ENCODE peak calls at places on chromosomes 11 and 22, in nine cellular contexts. S is colonic mucosa, T is esophagus squamous epithelium, E is neuronal stem cell, M is left lung, F is H1, I is transverse colon, X is psoas muscle, R is stomach. Y is an unnamed sample. For H3K4me1, the result is how much of the 10 kb centered on the place peaks cover.

GRCh38 chr11:2913029-2913431 is 16.2 kb downstream of the PHLDA2 start:
- DNase-seq in S (no peak), T (no peak), E (no peak), M (no peak), F (no peak), I (no peak), X (no peak), R (no peak), Y (no peak)

GRCh38 chr22:29977107-29977506 is 94.1 kb downstream of the MTMR3 start:
- DNase-seq in S (no peak), T (no peak), E (no peak), M (no peak), F (no peak), I (no peak), X (no peak), R (no peak), Y (no peak)

GRCh38 chr11:111438846-111439520 is 59.9 kb upstream of the POU2AF1 start:
- DNase-seq in S (no peak), T (no peak), E (no peak), M (no peak), F (no peak), I (peak), X (no peak), R (no peak), Y (peak)

GRCh38 chr22:26033071-26033470 is 136.2 kb upstream of the SEZ6L start:
- DNase-seq in S (no peak), T (no peak), E (no peak), M (no peak), F (no peak), I (no peak), X (no peak), R (no peak), Y (no peak)

GRCh38 chr22:25023879-25024278 is 71.4 kb downstream of the KIAA1671 start:
- DNase-seq in S (no peak), T (no peak), E (no peak), M (no peak), F (no peak), I (no peak), X (no peak), R (no peak), Y (no peak)

GRCh38 chr11:298406-299065 is 790 bp downstream of the IFITM5 start:
- DNase-seq in S (no peak), T (no peak), E (no peak), M (peak), F (no peak), I (peak), X (peak), R (no peak), Y (peak)

GRCh38 chr11:23206736-23207336 is 346.6 kb upstream of the CCDC179 start:
- DNase-seq in S (no peak), T (no peak), E (no peak), M (no peak), F (no peak), I (no peak), X (no peak), R (no peak), Y (no peak)

GRCh38 chr11:124867700-124868099 is 2.5 kb downstream of the ROBO3 start:
- DNase-seq in S (no peak), T (no peak), E (no peak), M (no peak), F (no peak), I (no peak), X (no peak), R (no peak), Y (no peak)

GRCh38 chr11:9847636-9848035 is 183.8 kb downstream of the SWAP70 start:
- DNase-seq in S (no peak), T (no peak), E (no peak), M (no peak), F (no peak), I (no peak), X (no peak), R (no peak), Y (no peak)

GRCh38 chr11:33701831-33702230 is 1.2 kb upstream of the C11orf91 start:
- DNase-seq in S (no peak), T (no peak), E (no peak), M (no peak), F (no peak), I (no peak), X (no peak), R (peak), Y (no peak)

GRCh38 chr11:93988912-93989311 is 32.2 kb upstream of the HEPHL1 start:
- DNase-seq in S (no peak), T (no peak), E (no peak), M (no peak), F (no peak), I (no peak), X (no peak), R (no peak), Y (no peak)

GRCh38 chr11:121467965-121468364 is 15.2 kb upstream of the SORL1-AS1 start:
- DNase-seq in S (no peak), T (no peak), E (no peak), M (no peak), F (no peak), I (no peak), X (no peak), R (no peak), Y (peak)

GRCh38 chr11:31236052-31236652 is 133.4 kb downstream of the DCDC1 start:
- DNase-seq in S (no peak), T (no peak), E (no peak), M (no peak), F (no peak), I (no peak), X (no peak), R (no peak), Y (no peak)

GRCh38 chr11:111729441-111729840 is 36.7 kb downstream of the PPP2R1B start:
- DNase-seq in S (no peak), T (no peak), E (no peak), M (no peak), F (no peak), I (no peak), X (no peak), R (no peak), Y (no peak)

GRCh38 chr22:33785283-33785991 is 134.8 kb downstream of the LARGE1 start:
- DNase-seq in S (no peak), T (no peak), E (no peak), M (no peak), F (no peak), I (no peak), X (no peak), R (no peak), Y (no peak)

GRCh38 chr11:6799402-6799801 is at the start of gene OR6A2:
- DNase-seq in S (no peak), T (no peak), E (no peak), M (no peak), F (no peak), I (no peak), X (no peak), R (no peak), Y (no peak)

GRCh38 chr11:29343465-29344333 is 673.1 kb downstream of the KCNA4 start:
- DNase-seq in S (peak), T (peak), E (peak), M (peak), F (peak), I (peak), X (peak), R (peak), Y (peak)

GRCh38 chr11:61632096-61632495 is 48.1 kb upstream of the DAGLA start:
- DNase-seq in S (no peak), T (no peak), E (no peak), M (no peak), F (no peak), I (no peak), X (no peak), R (no peak), Y (no peak)

GRCh38 chr11:134050541-134051383 is 18.1 kb upstream of the JAM3 start:
- DNase-seq in S (peak), T (no peak), E (peak), M (peak), F (peak), I (peak), X (peak), R (peak), Y (peak)

GRCh38 chr11:72223615-72224586 is 666 bp upstream of the INPPL1 start:
- DNase-seq in S (peak), T (no peak), E (no peak), M (peak), F (peak), I (peak), X (peak), R (peak), Y (peak)

GRCh38 chr11:77065878-77066228 is 918 bp upstream of the CAPN5 start:
- DNase-seq in S (peak), T (no peak), E (peak), M (no peak), F (no peak), I (peak), X (peak), R (no peak), Y (peak)

GRCh38 chr11:43879789-43880639 is 617 bp upstream of the ALKBH3 start:
- DNase-seq in S (peak), T (no peak), E (no peak), M (no peak), F (no peak), I (peak), X (no peak), R (no peak), Y (no peak)

GRCh38 chr11:117820516-117820915 is 4.0 kb downstream of the FXYD2 start:
- DNase-seq in S (no peak), T (no peak), E (no peak), M (peak), F (no peak), I (no peak), X (peak), R (no peak), Y (no peak)

GRCh38 chr11:134120921-134121526 is 52.2 kb downstream of the JAM3 start:
- DNase-seq in S (no peak), T (no peak), E (no peak), M (no peak), F (no peak), I (no peak), X (no peak), R (no peak), Y (no peak)

GRCh38 chr11:37109205-37109585 is 511.2 kb upstream of the RAG2 start:
- DNase-seq in S (no peak), T (no peak), E (no peak), M (no peak), F (no peak), I (no peak), X (no peak), R (no peak), Y (no peak)
- H3K27ac ChIP-seq in S (no peak), T (no peak), E (no peak), M (no peak), F (no peak), I (no peak), X (no peak), R (no peak), Y (no peak)

DNA sequence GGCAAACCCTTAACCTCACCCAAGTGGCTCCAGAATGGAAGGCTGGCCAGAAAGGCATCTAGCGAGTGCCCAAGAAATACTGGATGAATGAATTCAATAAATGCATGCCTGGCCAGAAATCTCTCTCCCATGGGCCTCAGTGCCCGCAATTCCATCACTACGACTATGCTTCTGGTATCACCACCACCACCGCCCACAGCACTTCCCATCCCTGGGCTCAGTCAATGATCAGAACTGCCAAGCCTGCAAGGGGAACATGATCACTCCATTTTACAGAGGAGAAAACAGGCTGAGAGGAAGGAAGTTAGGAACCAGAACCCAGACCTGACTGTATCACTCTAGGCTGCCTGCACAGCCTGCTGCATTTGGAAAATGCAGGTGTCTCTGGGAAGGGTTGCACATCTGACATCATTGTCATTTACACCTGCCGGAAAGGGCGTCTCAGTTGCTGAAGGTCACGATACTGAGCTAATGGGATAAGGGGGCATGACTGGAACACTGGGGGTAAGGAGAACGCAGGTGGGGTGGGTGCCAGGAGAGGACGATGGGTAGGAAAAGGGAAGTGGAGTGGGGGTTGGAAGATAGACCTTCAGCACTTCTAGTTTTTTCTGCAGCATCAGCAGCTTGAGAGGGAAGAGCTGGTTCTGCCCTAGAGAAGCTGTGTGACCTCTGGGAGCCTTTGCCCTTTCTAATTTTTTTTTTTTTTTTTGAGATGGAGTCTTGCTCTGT is 3.2 kb downstream of the GPR152 start:
- DNase-seq in S (no peak), T (no peak), E (no peak), M (no peak), F (no peak), I (no peak), X (no peak), R (no peak), Y (no peak)
- H3K4me1 ChIP-seq in S (under half), T (under half), E (under half), M (under half), F (under half), I (under half), X (under half), R (under half), Y (under half)

DNA sequence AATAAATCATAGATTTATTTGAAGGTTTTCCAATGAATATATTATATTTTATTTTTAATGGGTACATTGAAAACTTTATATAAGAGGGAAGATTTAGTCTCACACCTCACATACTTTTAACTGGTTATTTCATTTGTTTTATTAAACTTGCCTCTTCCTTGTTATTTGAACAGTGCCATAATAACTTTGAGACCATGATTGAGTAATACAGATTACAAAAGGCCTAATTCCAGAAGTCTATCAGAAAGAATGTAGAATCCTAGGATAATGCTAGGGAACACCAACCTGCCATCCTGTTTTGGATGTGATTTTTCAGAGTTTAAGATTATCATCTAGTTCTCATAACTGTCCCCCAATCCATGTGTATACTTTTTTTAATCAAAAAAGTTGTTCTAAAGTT is 102.7 kb upstream of the BIRC3 start:
- DNase-seq in S (no peak), T (no peak), E (no peak), M (no peak), F (no peak), I (no peak), X (no peak), R (no peak), Y (no peak)
- H3K27ac ChIP-seq in S (no peak), T (no peak), E (no peak), M (no peak), F (no peak), I (no peak), X (no peak), R (no peak), Y (no peak)

DNA sequence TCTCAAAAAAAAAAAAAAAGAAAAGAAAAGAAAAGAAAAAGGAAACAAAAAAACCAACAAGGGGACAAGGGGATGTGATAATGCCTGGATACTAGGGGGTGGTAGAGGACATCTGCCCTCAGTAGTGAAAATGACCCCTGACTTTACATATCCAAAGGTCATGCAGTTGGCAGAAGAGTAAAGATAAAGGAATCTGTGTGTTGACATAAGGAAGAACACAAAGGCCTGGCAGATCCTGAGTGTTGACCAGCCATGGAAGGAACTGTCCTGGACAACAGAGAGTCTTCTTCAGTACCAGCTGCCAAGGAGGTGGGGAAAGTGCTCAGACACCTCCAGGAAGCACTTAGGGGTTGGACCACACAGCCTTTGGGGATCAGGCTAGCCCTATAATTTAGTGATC is 12.6 kb downstream of the SLC43A1 start:
- DNase-seq in S (no peak), T (no peak), E (no peak), M (no peak), F (no peak), I (no peak), X (no peak), R (no peak), Y (no peak)
- H3K4me1 ChIP-seq in S (under half), T (under half), E (under half), M (under half), F (under half), I (under half), X (under half), R (half or more), Y (under half)

GRCh38 chr22:42938449-42938848 is 76.5 kb downstream of the PACSIN2 start:
- DNase-seq in S (no peak), T (no peak), E (no peak), M (no peak), F (no peak), I (no peak), X (no peak), R (no peak), Y (no peak)

GRCh38 chr22:42939941-42940653 is 74.9 kb downstream of the PACSIN2 start:
- DNase-seq in S (peak), T (no peak), E (no peak), M (no peak), F (no peak), I (peak), X (no peak), R (peak), Y (peak)

GRCh38 chr22:42938976-42939375 is 76.0 kb downstream of the PACSIN2 start:
- DNase-seq in S (no peak), T (no peak), E (no peak), M (no peak), F (no peak), I (no peak), X (no peak), R (no peak), Y (no peak)

GRCh38 chr22:42937164-42937854 is 77.6 kb downstream of the PACSIN2 start:
- DNase-seq in S (peak), T (no peak), E (no peak), M (peak), F (no peak), I (peak), X (no peak), R (peak), Y (peak)

GRCh38 chr22:42939451-42939881 is 75.5 kb downstream of the PACSIN2 start:
- DNase-seq in S (peak), T (no peak), E (no peak), M (no peak), F (no peak), I (peak), X (no peak), R (no peak), Y (peak)
- H3K27ac ChIP-seq in S (peak), T (peak), E (no peak), M (peak), F (no peak), I (peak), X (peak), R (peak), Y (peak)

DNA sequence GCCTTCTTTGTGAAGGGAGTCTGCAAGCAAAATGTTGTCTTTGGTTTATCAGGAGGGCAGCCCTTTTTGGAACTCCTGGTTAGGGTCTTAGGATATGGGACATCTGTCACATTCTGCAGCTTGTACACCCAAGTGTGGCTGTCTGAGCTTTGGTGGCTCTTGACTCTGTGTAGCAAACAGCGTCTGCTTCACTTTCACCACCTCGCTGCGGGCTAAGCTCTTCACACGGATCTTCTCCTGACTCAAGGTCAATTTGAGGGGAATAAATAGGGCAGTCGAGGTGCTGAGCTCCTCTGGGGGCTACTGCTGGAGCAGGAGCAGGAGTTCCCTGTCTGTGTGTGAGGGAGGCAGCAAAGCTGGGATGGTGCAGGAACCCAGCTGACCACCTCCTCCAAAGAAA is 10.6 kb downstream of the MICAL2 start:
- DNase-seq in S (no peak), T (no peak), E (no peak), M (no peak), F (no peak), I (no peak), X (no peak), R (no peak), Y (no peak)
- H3K4me1 ChIP-seq in S (under half), T (under half), E (under half), M (under half), F (under half), I (under half), X (under half), R (half or more), Y (half or more)

DNA sequence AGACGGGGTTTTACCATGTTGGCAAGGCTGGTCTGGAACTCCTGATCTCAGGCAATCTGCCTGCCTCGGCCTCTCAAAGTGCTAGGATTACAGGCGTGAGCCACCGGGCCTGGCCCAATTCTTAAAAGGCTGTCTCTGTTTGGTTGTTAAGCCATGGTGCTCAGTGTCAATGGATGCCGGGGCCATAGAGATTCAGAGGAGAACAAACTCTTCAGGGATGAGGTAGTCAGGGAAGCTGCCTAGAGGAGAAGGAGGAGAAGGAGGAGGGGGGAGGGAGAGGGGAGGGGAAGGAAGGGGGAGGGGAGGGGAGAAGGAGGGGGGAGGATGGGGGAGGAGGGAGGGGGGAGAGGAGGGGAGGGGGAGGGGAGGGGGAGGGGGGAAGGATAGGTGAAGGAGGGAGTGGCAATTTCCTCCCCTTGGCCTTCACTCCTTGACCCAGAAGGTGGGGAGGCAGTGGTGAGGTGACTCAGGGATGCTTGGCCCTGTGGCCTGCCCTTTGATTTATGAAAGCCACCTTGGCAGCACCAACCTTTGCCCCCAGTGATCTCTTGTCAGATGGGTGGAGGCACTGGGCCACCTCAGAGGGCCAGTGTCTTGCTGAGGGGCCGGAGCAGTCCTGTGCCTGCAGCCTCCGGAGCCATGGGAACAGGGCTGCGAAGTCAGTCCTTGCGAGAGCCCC is at the start of gene C11orf86:
- DNase-seq in S (peak), T (no peak), E (no peak), M (no peak), F (peak), I (peak), X (no peak), R (no peak), Y (peak)
- H3K27ac ChIP-seq in S (peak), T (no peak), E (no peak), M (no peak), F (no peak), I (no peak), X (no peak), R (no peak), Y (no peak)

GRCh38 chr11:123479048-123479837 is 49.2 kb downstream of the GRAMD1B start:
- DNase-seq in S (no peak), T (no peak), E (no peak), M (no peak), F (no peak), I (no peak), X (no peak), R (no peak), Y (no peak)
- H3K4me1 ChIP-seq in S (under half), T (under half), E (under half), M (under half), F (under half), I (under half), X (under half), R (under half), Y (under half)

DNA sequence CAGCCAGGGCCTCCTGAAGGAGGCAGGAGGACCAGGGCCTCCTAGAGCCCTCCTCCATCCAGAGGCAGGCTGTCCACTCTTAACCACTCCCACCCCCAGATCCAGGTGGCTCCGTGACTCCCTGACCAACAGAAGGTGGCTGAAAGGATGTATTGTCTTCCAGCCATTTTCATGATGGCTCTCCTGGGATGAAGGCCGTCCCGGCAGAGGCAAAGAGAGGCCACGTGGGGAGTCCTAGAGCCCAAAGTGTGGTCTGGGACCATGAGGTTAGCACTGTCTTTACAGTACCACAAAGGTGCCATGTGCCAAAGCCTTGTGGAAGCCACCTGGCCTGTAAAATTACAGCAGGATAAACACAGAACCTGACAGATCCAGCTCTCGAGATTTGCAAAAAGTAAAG is 42.3 kb downstream of the DUSP8 start:
- DNase-seq in S (no peak), T (no peak), E (no peak), M (peak), F (no peak), I (no peak), X (no peak), R (no peak), Y (no peak)
- H3K27ac ChIP-seq in S (no peak), T (no peak), E (no peak), M (no peak), F (no peak), I (no peak), X (peak), R (no peak), Y (no peak)

Y was measured in Peyer's patch.